ENCODE peak calls at places on chromosomes 7 and 10, in five cellular contexts. D, J, U, K and E are unnamed samples.

GRCh38 chr7:2013381-2014311 is 219.1 kb downstream of the MAD1L1 start:
- DNase-seq in D (no peak), J (peak), U (no peak), K (no peak), E (no peak)

GRCh38 chr7:142645777-142646176 is 103.5 kb upstream of the PRSS1 start:
- DNase-seq in D (no peak), J (no peak), U (no peak), K (no peak), E (no peak)

GRCh38 chr7:91517408-91517807 is 253.2 kb downstream of the FZD1 start:
- DNase-seq in D (no peak), J (no peak), U (no peak), K (no peak), E (no peak)

GRCh38 chr10:106980711-106981460 is 183.6 kb downstream of the SORCS1 start:
- DNase-seq in D (no peak), J (no peak), U (no peak), K (no peak), E (no peak)

GRCh38 chr7:4267326-4268039 is 414.6 kb upstream of the FOXK1 start:
- DNase-seq in D (no peak), J (no peak), U (no peak), K (no peak), E (no peak)

GRCh38 chr7:137975223-137975622 is 26.7 kb downstream of the CREB3L2 start:
- DNase-seq in D (no peak), J (peak), U (no peak), K (no peak), E (no peak)

GRCh38 chr10:132962623-132963429 is 20.5 kb upstream of the CFAP46 start:
- DNase-seq in D (no peak), J (no peak), U (no peak), K (no peak), E (no peak)

GRCh38 chr7:98281757-98282652 is 519 bp downstream of the BRI3 start:
- DNase-seq in D (peak), J (no peak), U (peak), K (peak), E (no peak)

GRCh38 chr7:135362871-135363270 is 129.2 kb downstream of the STRA8 start:
- DNase-seq in D (no peak), J (no peak), U (no peak), K (no peak), E (no peak)

GRCh38 chr10:49174261-49174925 is 13.8 kb downstream of the TMEM273 start:
- DNase-seq in D (no peak), J (no peak), U (no peak), K (no peak), E (no peak)

GRCh38 chr10:112182808-112183328 is 697 bp downstream of the GPAM start:
- DNase-seq in D (no peak), J (no peak), U (no peak), K (no peak), E (no peak)

GRCh38 chr10:95474228-95475002 is 86.8 kb downstream of the SORBS1 start:
- DNase-seq in D (no peak), J (no peak), U (no peak), K (no peak), E (no peak)

GRCh38 chr7:95302976-95303375 is 21.4 kb downstream of the PON1 start:
- DNase-seq in D (no peak), J (no peak), U (no peak), K (no peak), E (no peak)

GRCh38 chr10:70458329-70459060 is 17.0 kb upstream of the NODAL start:
- DNase-seq in D (peak), J (peak), U (peak), K (peak), E (peak)

GRCh38 chr7:29230871-29231345 is 36.3 kb downstream of the CHN2 start:
- DNase-seq in D (no peak), J (no peak), U (no peak), K (no peak), E (no peak)

GRCh38 chr7:3294432-3295100 is 6.5 kb upstream of the SDK1 start:
- DNase-seq in D (peak), J (no peak), U (peak), K (no peak), E (no peak)

GRCh38 chr7:69800495-69800894 is 202.2 kb downstream of the AUTS2 start:
- DNase-seq in D (no peak), J (no peak), U (no peak), K (no peak), E (peak)